ENCODE peak calls at places on chromosomes 6 and 20, in five cellular contexts. T is glomerular endothelial cell; Y is ovary; J is activated naive CD4-positive, alpha-beta T cell; V is body of pancreas. R is an unnamed sample.

GRCh38 chr20:2217857-2218529 is 77.8 kb upstream of the TGM3 start:
- DNase-seq in T (no peak), Y (no peak), J (no peak), V (no peak), R (peak)

GRCh38 chr6:166907373-166907841 is 48.9 kb downstream of the RNASET2 start:
- DNase-seq in T (no peak), Y (no peak), J (no peak), V (no peak), R (no peak)

GRCh38 chr6:65123516-65123915 is 583.5 kb downstream of the EYS start:
- DNase-seq in T (no peak), Y (no peak), J (no peak), V (no peak), R (no peak)

GRCh38 chr20:25341716-25342680 is 48.6 kb downstream of the ABHD12 start:
- DNase-seq in T (no peak), Y (no peak), J (no peak), V (no peak), R (no peak)

GRCh38 chr6:20301256-20301655 is 89.0 kb upstream of the MBOAT1 start:
- DNase-seq in T (no peak), Y (no peak), J (no peak), V (no peak), R (no peak)

GRCh38 chr20:46642265-46642942 is 8.9 kb downstream of the SLC13A3 start:
- DNase-seq in T (no peak), Y (no peak), J (no peak), V (no peak), R (no peak)

GRCh38 chr6:34362909-34363713 is 29.4 kb downstream of the NUDT3 start:
- DNase-seq in T (no peak), Y (no peak), J (no peak), V (no peak), R (no peak)

GRCh38 chr6:134094436-134094835 is 42.0 kb upstream of the SLC2A12 start:
- DNase-seq in T (no peak), Y (no peak), J (no peak), V (no peak), R (no peak)

GRCh38 chr20:33684533-33685327 is 1.5 kb downstream of the E2F1 start:
- DNase-seq in T (no peak), Y (no peak), J (no peak), V (no peak), R (no peak)

GRCh38 chr6:658244-658643 is 1.3 kb upstream of the HUS1B start:
- DNase-seq in T (no peak), Y (no peak), J (no peak), V (no peak), R (no peak)

GRCh38 chr20:36726168-36726567 is 19.7 kb downstream of the NDRG3 start:
- DNase-seq in T (no peak), Y (no peak), J (no peak), V (no peak), R (no peak)

GRCh38 chr6:51093899-51094665 is 275.4 kb downstream of the TFAP2B start:
- DNase-seq in T (no peak), Y (no peak), J (no peak), V (no peak), R (no peak)

GRCh38 chr6:30219244-30219643 is 6.0 kb upstream of the TRIM26 start:
- DNase-seq in T (no peak), Y (no peak), J (no peak), V (peak), R (peak)

GRCh38 chr6:105713474-105714118 is 310.7 kb upstream of the PREP start:
- DNase-seq in T (no peak), Y (no peak), J (no peak), V (no peak), R (no peak)

GRCh38 chr6:3729603-3730344 is 21.7 kb downstream of the PXDC1 start:
- DNase-seq in T (no peak), Y (no peak), J (no peak), V (no peak), R (no peak)

GRCh38 chr6:106377061-106377540 is 16.6 kb downstream of the CRYBG1 start:
- DNase-seq in T (peak), Y (no peak), J (no peak), V (no peak), R (no peak)

GRCh38 chr20:24648481-24648880 is 179.1 kb downstream of the SYNDIG1 start:
- DNase-seq in T (no peak), Y (no peak), J (no peak), V (no peak), R (no peak)

GRCh38 chr20:59752704-59753460 is 148.5 kb downstream of the PHACTR3 start:
- DNase-seq in T (no peak), Y (no peak), J (no peak), V (no peak), R (no peak)

GRCh38 chr6:12280458-12280857 is 9.7 kb upstream of the EDN1 start:
- DNase-seq in T (no peak), Y (no peak), J (no peak), V (no peak), R (no peak)

GRCh38 chr6:30355281-30355680 is 10.3 kb downstream of the RPP21 start:
- DNase-seq in T (no peak), Y (no peak), J (no peak), V (no peak), R (no peak)

GRCh38 chr6:3331498-3331897 is 72.8 kb downstream of the PSMG4 start:
- DNase-seq in T (no peak), Y (no peak), J (no peak), V (no peak), R (no peak)

GRCh38 chr6:37625591-37626374 is 71.9 kb downstream of the MDGA1 start:
- DNase-seq in T (no peak), Y (no peak), J (no peak), V (no peak), R (no peak)

GRCh38 chr20:43789593-43789992 is 62.8 kb upstream of the GTSF1L start:
- DNase-seq in T (no peak), Y (no peak), J (no peak), V (no peak), R (no peak)

GRCh38 chr6:140183881-140184280 is 809.4 kb upstream of the CITED2 start:
- DNase-seq in T (no peak), Y (no peak), J (no peak), V (no peak), R (no peak)

R was measured in left colon.